ENCODE peak calls at places on chromosomes 7 and 10, in six cellular contexts. One of them, this sample, is unnamed.

GRCh38 chr7:33722383-33723096 is 182.8 kb upstream of the BMPER start:
- DNase-seq in NCI-H345: no peak
- DNase-seq in iPS-NIHi11: peak; percentile 41
- DNase-seq in HEK293T: peak; percentile 58
- DNase-seq in activated naive CD8-positive, alpha-beta T cell treated with anti-CD3 and anti-CD28 coated beads, Interleukin-2, amount 50 U/mL, for 16 hours: no peak
- DNase-seq in pons: no peak
- DNase-seq in this sample: no peak

GRCh38 chr7:75879771-75880184 is 944 bp downstream of the RHBDD2 start:
- DNase-seq in NCI-H345: peak; percentile 14
- DNase-seq in iPS-NIHi11: no peak
- DNase-seq in HEK293T: no peak
- DNase-seq in activated naive CD8-positive, alpha-beta T cell treated with anti-CD3 and anti-CD28 coated beads, Interleukin-2, amount 50 U/mL, for 16 hours: no peak
- DNase-seq in pons: peak; percentile 20
- DNase-seq in this sample: no peak

GRCh38 chr7:55472928-55473725 is 99.2 kb downstream of the VOPP1 start:
- DNase-seq in NCI-H345: no peak
- DNase-seq in iPS-NIHi11: no peak
- DNase-seq in HEK293T: no peak
- DNase-seq in activated naive CD8-positive, alpha-beta T cell treated with anti-CD3 and anti-CD28 coated beads, Interleukin-2, amount 50 U/mL, for 16 hours: no peak
- DNase-seq in pons: no peak
- DNase-seq in this sample: no peak

GRCh38 chr10:71239946-71240795 is 27.8 kb downstream of the UNC5B start:
- DNase-seq in NCI-H345: no peak
- DNase-seq in iPS-NIHi11: no peak
- DNase-seq in HEK293T: no peak
- DNase-seq in activated naive CD8-positive, alpha-beta T cell treated with anti-CD3 and anti-CD28 coated beads, Interleukin-2, amount 50 U/mL, for 16 hours: no peak
- DNase-seq in pons: no peak
- DNase-seq in this sample: no peak

GRCh38 chr7:135320277-135320676 is 86.6 kb downstream of the STRA8 start:
- DNase-seq in NCI-H345: peak; percentile 67
- DNase-seq in iPS-NIHi11: peak; percentile 37
- DNase-seq in HEK293T: no peak
- DNase-seq in activated naive CD8-positive, alpha-beta T cell treated with anti-CD3 and anti-CD28 coated beads, Interleukin-2, amount 50 U/mL, for 16 hours: no peak
- DNase-seq in pons: no peak
- DNase-seq in this sample: no peak

GRCh38 chr7:129212596-129212995 is 12.2 kb upstream of the AHCYL2 start:
- DNase-seq in NCI-H345: no peak
- DNase-seq in iPS-NIHi11: no peak
- DNase-seq in HEK293T: no peak
- DNase-seq in activated naive CD8-positive, alpha-beta T cell treated with anti-CD3 and anti-CD28 coated beads, Interleukin-2, amount 50 U/mL, for 16 hours: no peak
- DNase-seq in pons: no peak
- DNase-seq in this sample: no peak

GRCh38 chr10:8138471-8138870 is 84.0 kb downstream of the GATA3 start:
- DNase-seq in NCI-H345: no peak
- DNase-seq in iPS-NIHi11: no peak
- DNase-seq in HEK293T: no peak
- DNase-seq in activated naive CD8-positive, alpha-beta T cell treated with anti-CD3 and anti-CD28 coated beads, Interleukin-2, amount 50 U/mL, for 16 hours: no peak
- DNase-seq in pons: no peak
- DNase-seq in this sample: no peak

GRCh38 chr7:151432658-151433521 is 7.1 kb downstream of the CRYGN start:
- DNase-seq in NCI-H345: no peak
- DNase-seq in iPS-NIHi11: no peak
- DNase-seq in HEK293T: no peak
- DNase-seq in activated naive CD8-positive, alpha-beta T cell treated with anti-CD3 and anti-CD28 coated beads, Interleukin-2, amount 50 U/mL, for 16 hours: peak; percentile 20
- DNase-seq in pons: no peak
- DNase-seq in this sample: no peak

GRCh38 chr7:85890244-85890811 is 703.5 kb upstream of the SEMA3D start:
- DNase-seq in NCI-H345: peak; percentile 5
- DNase-seq in iPS-NIHi11: peak; percentile 35
- DNase-seq in HEK293T: peak; percentile 25
- DNase-seq in activated naive CD8-positive, alpha-beta T cell treated with anti-CD3 and anti-CD28 coated beads, Interleukin-2, amount 50 U/mL, for 16 hours: no peak
- DNase-seq in pons: peak; percentile 70
- DNase-seq in this sample: peak; percentile 6

GRCh38 chr10:34299105-34299611 is 515.9 kb downstream of the PARD3 start:
- DNase-seq in NCI-H345: no peak
- DNase-seq in iPS-NIHi11: no peak
- DNase-seq in HEK293T: no peak
- DNase-seq in activated naive CD8-positive, alpha-beta T cell treated with anti-CD3 and anti-CD28 coated beads, Interleukin-2, amount 50 U/mL, for 16 hours: no peak
- DNase-seq in pons: peak; percentile 94
- DNase-seq in this sample: no peak

GRCh38 chr7:121180436-121181063 is 148.2 kb upstream of the WNT16 start:
- DNase-seq in NCI-H345: no peak
- DNase-seq in iPS-NIHi11: no peak
- DNase-seq in HEK293T: no peak
- DNase-seq in activated naive CD8-positive, alpha-beta T cell treated with anti-CD3 and anti-CD28 coated beads, Interleukin-2, amount 50 U/mL, for 16 hours: no peak
- DNase-seq in pons: no peak
- DNase-seq in this sample: no peak

GRCh38 chr10:46538723-46539426 is 17.6 kb downstream of the GPRIN2 start:
- DNase-seq in NCI-H345: no peak
- DNase-seq in iPS-NIHi11: no peak
- DNase-seq in HEK293T: no peak
- DNase-seq in activated naive CD8-positive, alpha-beta T cell treated with anti-CD3 and anti-CD28 coated beads, Interleukin-2, amount 50 U/mL, for 16 hours: no peak
- DNase-seq in pons: no peak
- DNase-seq in this sample: no peak

GRCh38 chr10:42149027-42149700 is 489.2 kb downstream of the ZNF33B start:
- DNase-seq in NCI-H345: no peak
- DNase-seq in iPS-NIHi11: no peak
- DNase-seq in HEK293T: no peak
- DNase-seq in activated naive CD8-positive, alpha-beta T cell treated with anti-CD3 and anti-CD28 coated beads, Interleukin-2, amount 50 U/mL, for 16 hours: no peak
- DNase-seq in pons: no peak
- DNase-seq in this sample: no peak

GRCh38 chr10:8095962-8096361 is 41.5 kb downstream of the GATA3 start:
- DNase-seq in NCI-H345: no peak
- DNase-seq in iPS-NIHi11: no peak
- DNase-seq in HEK293T: no peak
- DNase-seq in activated naive CD8-positive, alpha-beta T cell treated with anti-CD3 and anti-CD28 coated beads, Interleukin-2, amount 50 U/mL, for 16 hours: no peak
- DNase-seq in pons: no peak
- DNase-seq in this sample: no peak

This sample was measured in neuronal stem cell.